ENCODE peak calls at places on chromosomes 12 and 14, in four cellular contexts. O, J, S and R are unnamed samples.

GRCh38 chr12:79634957-79635471 is 55.8 kb downstream of the PAWR start:
- DNase-seq in J (no peak), O (no peak), S (no peak), R (peak; percentile 88)

GRCh38 chr12:59119676-59120075 is 199.4 kb upstream of the LRIG3 start:
- DNase-seq in S (no peak), O (no peak), J (no peak), R (peak; percentile 75)

GRCh38 chr12:26143291-26143690 is 18.5 kb upstream of the BHLHE41 start:
- DNase-seq in O (no peak), J (no peak), S (no peak), R (no peak)

GRCh38 chr12:53169644-53170043 is 10.9 kb upstream of the ZNF740 start:
- DNase-seq in O (no peak), J (no peak), S (no peak), R (no peak)

GRCh38 chr14:104749111-104749649 is 3.8 kb upstream of the SIVA1 start:
- DNase-seq in J (peak; percentile 88), O (peak; percentile 34), S (peak; percentile 85), R (peak; percentile 81)

GRCh38 chr12:120012067-120012621 is 23.1 kb downstream of the BICDL1 start:
- DNase-seq in J (no peak), S (no peak), O (no peak), R (peak; percentile 24)

GRCh38 chr14:95072310-95072709 is 85.0 kb downstream of the DICER1 start:
- DNase-seq in S (no peak), O (no peak), J (no peak), R (no peak)

GRCh38 chr12:131089526-131090253 is 136.0 kb downstream of the ADGRD1 start:
- DNase-seq in J (no peak), S (peak; percentile 46), O (no peak), R (no peak)

GRCh38 chr14:100536721-100537700 is 50.2 kb downstream of the BEGAIN start:
- DNase-seq in O (no peak), J (no peak), S (peak; percentile 37), R (no peak)

GRCh38 chr12:115838952-115839351 is 438.5 kb downstream of the MED13L start:
- DNase-seq in J (no peak), O (no peak), S (no peak), R (no peak)

GRCh38 chr12:2341871-2342270 is 289.1 kb downstream of the CACNA1C start:
- DNase-seq in S (no peak), O (no peak), J (no peak), R (peak; percentile 7)

GRCh38 chr12:97556201-97556824 is 93.7 kb downstream of the RMST start:
- DNase-seq in S (no peak), J (peak; percentile 77), O (peak; percentile 74), R (no peak)

GRCh38 chr14:50607181-50607580 is 47.2 kb downstream of the ATL1 start:
- DNase-seq in S (no peak), O (no peak), J (no peak), R (peak; percentile 10)

GRCh38 chr12:7092229-7092985 is at the start of gene C1R:
- DNase-seq in J (peak; percentile 48), O (peak; percentile 18), S (peak; percentile 95), R (peak; percentile 65)

GRCh38 chr12:51700887-51701286 is 109.9 kb downstream of the SCN8A start:
- DNase-seq in J (no peak), O (no peak), S (no peak), R (no peak)

GRCh38 chr14:32211068-32211404 is 8.0 kb upstream of the RNU6-8 start:
- DNase-seq in O (no peak), J (no peak), S (no peak), R (no peak)

GRCh38 chr14:105153331-105153731 is 15.2 kb downstream of the JAG2 start:
- DNase-seq in O (no peak), J (no peak), S (no peak), R (no peak)

GRCh38 chr12:102174117-102174516 is 23.5 kb downstream of the PMCH start:
- DNase-seq in S (no peak), O (no peak), J (no peak), R (no peak)

GRCh38 chr14:32657081-32657480 is 281.6 kb upstream of the NPAS3 start:
- DNase-seq in J (peak; percentile 15), O (no peak), S (peak; percentile 62), R (peak; percentile 70)

GRCh38 chr12:95870897-95871296 is 12.1 kb downstream of the SNRPF start:
- DNase-seq in S (no peak), J (peak; percentile 6), O (no peak), R (no peak)

GRCh38 chr14:20489093-20489994 is 16.0 kb upstream of the RNASE10 start:
- DNase-seq in S (no peak), O (no peak), J (peak; percentile 78), R (peak; percentile 79)

GRCh38 chr12:77231548-77231947 is 166.2 kb upstream of the E2F7 start:
- DNase-seq in S (peak; percentile 82), O (no peak), J (no peak), R (peak; percentile 45)

GRCh38 chr12:115155665-115156645 is 472.0 kb upstream of the TBX3 start:
- DNase-seq in S (no peak), O (peak; percentile 93), J (no peak), R (peak; percentile 95)

GRCh38 chr14:33998263-33998662 is 47.4 kb upstream of the EGLN3 start:
- DNase-seq in J (no peak), S (no peak), O (no peak), R (no peak)

GRCh38 chr14:61461808-61462275 is 140.5 kb downstream of the PRKCH start:
- DNase-seq in O (no peak), S (no peak), J (peak; percentile 68), R (peak; percentile 70)

GRCh38 chr14:81981311-81981675 is 447.6 kb upstream of the SEL1L start:
- DNase-seq in J (no peak), S (no peak), O (no peak), R (no peak)

GRCh38 chr14:99213101-99213500 is 58.9 kb downstream of the BCL11B start:
- DNase-seq in J (no peak), O (no peak), S (no peak), R (no peak)

GRCh38 chr12:120039711-120040110 is 50.7 kb downstream of the BICDL1 start:
- DNase-seq in J (no peak), O (no peak), S (no peak), R (no peak)

GRCh38 chr12:116675339-116676107 is 62.3 kb downstream of the SPRING1 start:
- DNase-seq in J (no peak), O (no peak), S (no peak), R (no peak)

GRCh38 chr12:131097247-131098177 is 143.8 kb downstream of the ADGRD1 start:
- DNase-seq in S (peak; percentile 59), O (no peak), J (no peak), R (no peak)

GRCh38 chr12:67740706-67741105 is 92.2 kb downstream of the DYRK2 start:
- DNase-seq in J (no peak), O (no peak), S (no peak), R (no peak)

GRCh38 chr12:117919479-117919878 is 49.3 kb downstream of the KSR2 start:
- DNase-seq in O (no peak), J (no peak), S (no peak), R (peak; percentile 19)

GRCh38 chr12:46677749-46678148 is 148.0 kb downstream of the SLC38A4 start:
- DNase-seq in J (peak; percentile 66), O (no peak), S (no peak), R (peak; percentile 79)
- TF ChIP-seq CTCF in J (peak; percentile 75), O (peak; percentile 13), S (no peak), R (peak; percentile 55)

GRCh38 chr12:47978598-47978873 is 15.1 kb downstream of the TMEM106C start:
- DNase-seq in J (no peak), O (no peak), S (no peak), R (no peak)
- TF ChIP-seq CTCF in J (no peak), O (no peak), S (no peak), R (no peak)

GRCh38 chr14:38608244-38608643 is 352.4 kb upstream of the CLEC14A start:
- DNase-seq in O (no peak), J (no peak), S (no peak), R (no peak)

GRCh38 chr14:38605193-38606114 is 349.6 kb upstream of the CLEC14A start:
- DNase-seq in S (no peak), J (peak; percentile 79), O (no peak), R (no peak)
- TF ChIP-seq CTCF in S (no peak), J (peak; percentile 56), O (no peak), R (peak; percentile 3)

GRCh38 chr12:44247588-44247987 is 411.7 kb downstream of the TMEM117 start:
- DNase-seq in S (no peak), O (no peak), J (no peak), R (no peak)
- TF ChIP-seq CTCF in S (no peak), O (peak; percentile 17), J (peak; percentile 36), R (no peak)

DNA sequence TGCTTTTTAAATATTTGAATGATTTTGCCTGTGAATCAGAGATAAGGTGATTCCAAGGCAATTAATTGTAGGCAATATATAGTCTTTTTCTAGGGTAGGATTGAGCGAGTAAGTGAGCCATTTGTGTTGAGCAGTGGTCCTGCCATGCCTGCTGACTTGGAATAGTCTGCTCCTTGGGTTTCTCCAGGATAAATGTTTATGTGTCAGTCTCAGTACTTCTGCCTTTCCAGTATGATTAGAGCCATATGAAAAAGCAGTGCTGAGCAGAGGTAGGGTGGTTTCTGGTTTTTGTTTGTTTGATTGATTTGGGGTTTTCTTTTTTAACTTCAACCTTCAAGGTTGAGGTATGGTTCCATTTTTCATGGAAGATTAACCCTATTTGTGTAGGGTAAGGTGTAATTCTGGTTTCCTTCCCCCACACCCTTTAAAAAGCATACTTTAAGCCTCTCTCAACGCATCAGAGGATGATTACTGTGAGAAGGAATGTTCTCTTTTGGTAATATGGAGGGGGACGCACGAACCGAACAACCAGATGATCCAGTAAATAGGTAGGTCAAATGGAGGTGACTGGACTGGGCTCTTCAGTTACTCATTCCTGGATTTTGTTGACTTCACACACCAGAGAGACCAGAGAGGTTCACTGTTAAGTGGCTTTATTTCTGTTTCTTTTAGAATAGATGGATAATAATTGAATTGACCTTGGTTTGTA is 22.7 kb downstream of the FRMD6 start:
- DNase-seq in J (no peak), S (no peak), O (no peak), R (peak; percentile 78)
- TF ChIP-seq CTCF in J (no peak), S (no peak), O (no peak), R (no peak)

DNA sequence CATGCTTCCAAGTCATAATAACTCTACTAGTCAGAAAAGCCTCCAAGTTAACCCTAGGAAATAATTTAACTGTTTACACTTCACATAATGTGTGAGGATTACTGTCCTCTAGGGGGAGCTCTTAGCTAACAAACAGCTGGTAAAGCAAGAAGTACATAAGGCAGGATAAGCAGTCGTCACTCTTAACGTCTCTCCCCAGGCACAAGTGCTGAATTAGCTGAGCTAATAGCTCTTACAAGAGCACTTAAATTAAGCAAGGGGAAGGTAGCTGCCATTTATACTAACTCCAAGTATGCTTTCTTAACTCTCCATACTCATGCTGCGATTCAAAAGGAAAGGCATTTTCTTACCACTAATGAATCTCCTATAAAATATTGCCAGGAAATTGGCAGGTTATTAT is 79.3 kb upstream of the TSPAN11 start:
- DNase-seq in S (no peak), J (peak; percentile 66), O (no peak), R (peak; percentile 83)
- TF ChIP-seq CTCF in S (peak; percentile 51), J (peak; percentile 74), O (peak; percentile 75), R (peak; percentile 68)

GRCh38 chr12:25135531-25136154 is 59.3 kb downstream of the DNAI7 start:
- DNase-seq in J (peak; percentile 10), S (no peak), O (no peak), R (peak; percentile 92)
- TF ChIP-seq CTCF in J (peak; percentile 29), S (no peak), O (no peak), R (no peak)